ENCODE peak calls at places on chromosome 5, in four cellular contexts. F is GM12878, N is HL-60, S is K562. H is an unnamed sample.

GRCh38 chr5:132486318-132487094 is 4.1 kb downstream of the IRF1 start:
- DNase-seq in F (no peak), N (no peak), S (no peak), H (no peak)

GRCh38 chr5:170150713-170151104 is 45.0 kb downstream of the FOXI1 start:
- DNase-seq in F (no peak), N (no peak), S (no peak), H (no peak)

GRCh38 chr5:157591766-157592165 is 16.2 kb upstream of the ADAM19 start:
- DNase-seq in F (no peak), N (no peak), S (no peak), H (no peak)

GRCh38 chr5:30594331-30594730 is 599.2 kb upstream of the CDH6 start:
- DNase-seq in F (no peak), N (no peak), S (no peak), H (no peak)

GRCh38 chr5:58274199-58274598 is 185.7 kb downstream of the PLK2 start:
- DNase-seq in F (no peak), N (no peak), S (no peak), H (no peak)

GRCh38 chr5:124309241-124309977 is 437.0 kb downstream of the ZNF608 start:
- DNase-seq in F (no peak), N (no peak), S (no peak), H (no peak)

GRCh38 chr5:132840896-132841818 is 10.7 kb upstream of the SHROOM1 start:
- DNase-seq in F (no peak), N (no peak), S (no peak), H (no peak)

GRCh38 chr5:150107909-150108447 is 21.6 kb upstream of the CSF1R start:
- DNase-seq in F (no peak), N (no peak), S (no peak), H (no peak)

GRCh38 chr5:58804331-58804730 is 221.5 kb downstream of the RAB3C start:
- DNase-seq in F (no peak), N (no peak), S (no peak), H (no peak)

GRCh38 chr5:2996687-2997086 is 245.2 kb upstream of the IRX2 start:
- DNase-seq in F (no peak), N (no peak), S (no peak), H (no peak)
- TF ChIP-seq SPI1 in F (no peak), N (no peak), S (no peak), H (no peak)

GRCh38 chr5:171391996-171392577 is 4.4 kb downstream of the NPM1 start:
- DNase-seq in F (no peak), N (peak), S (no peak), H (no peak)
- TF ChIP-seq POLR2AphosphoS5 in F (peak), N (no peak), S (no peak), H (peak)

GRCh38 chr5:94184870-94185269 is 433.5 kb downstream of the KIAA0825 start:
- DNase-seq in F (no peak), N (no peak), S (no peak), H (no peak)
- TF ChIP-seq SPI1 in F (no peak), N (no peak), S (no peak), H (no peak)

GRCh38 chr5:91049112-91049511 is 334.0 kb downstream of the ARRDC3 start:
- DNase-seq in F (no peak), N (no peak), S (no peak), H (no peak)

GRCh38 chr5:91042856-91043255 is 340.3 kb downstream of the ARRDC3 start:
- DNase-seq in F (no peak), N (no peak), S (no peak), H (no peak)

GRCh38 chr5:91052977-91053732 is 330.0 kb downstream of the ARRDC3 start:
- DNase-seq in F (no peak), N (no peak), S (no peak), H (no peak)

GRCh38 chr5:91049800-91050199 is 333.3 kb downstream of the ARRDC3 start:
- DNase-seq in F (no peak), N (no peak), S (no peak), H (no peak)

DNA sequence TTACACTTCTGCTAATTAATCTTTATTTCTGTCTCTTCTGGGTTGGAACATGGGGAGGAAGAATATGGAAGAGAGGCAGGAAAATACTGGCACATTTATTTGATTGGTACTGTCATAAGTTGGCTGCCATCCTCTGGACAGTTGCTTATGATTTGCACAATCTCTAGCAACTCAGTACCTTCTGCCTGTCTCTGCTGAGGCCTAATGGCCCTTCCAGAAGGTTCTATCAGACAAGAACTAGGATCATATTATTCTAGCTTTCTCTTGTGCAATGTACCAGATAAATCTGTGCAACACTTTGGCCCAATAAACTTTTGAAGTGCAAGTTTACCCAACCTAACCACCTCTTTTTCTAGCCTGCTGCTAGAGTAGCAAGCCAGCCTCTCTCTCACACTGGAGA is 335.0 kb downstream of the ARRDC3 start:
- DNase-seq in F (no peak), N (no peak), S (no peak), H (no peak)
- TF ChIP-seq POLR2AphosphoS5 in F (no peak), N (no peak), S (no peak), H (no peak)

GRCh38 chr5:10442581-10442980 is 902 bp downstream of the ROPN1L start:
- DNase-seq in F (no peak), N (no peak), S (no peak), H (no peak)

GRCh38 chr5:10446490-10446889 is 4.8 kb downstream of the ROPN1L start:
- DNase-seq in F (no peak), N (no peak), S (peak), H (no peak)

GRCh38 chr5:10448754-10449345 is 7.2 kb downstream of the ROPN1L start:
- DNase-seq in F (no peak), N (peak), S (no peak), H (no peak)

GRCh38 chr5:10441992-10442435 is 335 bp downstream of the ROPN1L start:
- DNase-seq in F (no peak), N (no peak), S (no peak), H (no peak)

GRCh38 chr5:10445352-10445751 is 3.7 kb downstream of the ROPN1L start:
- DNase-seq in F (no peak), N (peak), S (peak), H (no peak)
- TF ChIP-seq SPI1 in F (no peak), N (peak), S (no peak), H (no peak)

H was measured in GM12891.